ENCODE peak calls at places on chromosome 3, in nine cellular contexts. T is PC-3, E is neural progenitor cell, P is GM23248, N is hepatocyte, Y is HCT116, S is MM.1S, A is GM23338, G is SK-N-SH. C is an unnamed sample. For H3K4me1, the result is how much of the 10 kb centered on the place peaks cover.

GRCh38 chr3:88219138-88219792 is 69.5 kb downstream of the C3orf38 start:
- DNase-seq in T (peak), E (peak), P (peak), N (peak), Y (no peak), S (peak), A (peak), G (peak), C (peak)

GRCh38 chr3:143237036-143237688 is 117.6 kb downstream of the CHST2 start:
- DNase-seq in T (no peak), E (peak), P (peak), N (peak), Y (no peak), S (no peak), A (no peak), G (no peak), C (no peak)

GRCh38 chr3:42780892-42781700 is 8.0 kb upstream of the CCDC13 start:
- DNase-seq in T (peak), E (peak), P (peak), N (peak), Y (peak), S (peak), A (peak), G (peak), C (peak)

GRCh38 chr3:3080309-3080708 is 29.9 kb downstream of the IL5RA start:
- DNase-seq in T (no peak), E (peak), P (no peak), N (no peak), Y (no peak), S (no peak), A (peak), G (no peak), C (no peak)

GRCh38 chr3:13748500-13748899 is 131.4 kb downstream of the WNT7A start:
- DNase-seq in T (no peak), E (no peak), P (no peak), N (no peak), Y (no peak), S (no peak), A (no peak), G (no peak), C (no peak)

GRCh38 chr3:113148307-113148703 is 63.1 kb upstream of the BOC start:
- DNase-seq in T (peak), E (no peak), P (no peak), N (peak), Y (no peak), S (no peak), A (no peak), G (peak), C (no peak)

GRCh38 chr3:11661827-11662226 is 18.1 kb upstream of the VGLL4 start:
- DNase-seq in T (peak), E (no peak), P (peak), N (no peak), Y (no peak), S (no peak), A (no peak), G (no peak), C (no peak)

GRCh38 chr3:156483961-156484787 is 70.7 kb downstream of the SSR3 start:
- DNase-seq in T (peak), E (no peak), P (peak), N (peak), Y (peak), S (peak), A (no peak), G (no peak), C (peak)

GRCh38 chr3:161310649-161311423 is 60.5 kb downstream of the SPTSSB start:
- DNase-seq in T (no peak), E (no peak), P (no peak), N (no peak), Y (no peak), S (peak), A (no peak), G (no peak), C (peak)

GRCh38 chr3:164113406-164114332 is 964.6 kb downstream of the SI start:
- DNase-seq in T (no peak), E (no peak), P (no peak), N (no peak), Y (no peak), S (peak), A (no peak), G (no peak), C (no peak)

GRCh38 chr3:40930131-40930538 is 269.2 kb upstream of the CTNNB1 start:
- DNase-seq in T (no peak), E (no peak), P (no peak), N (peak), Y (no peak), S (no peak), A (no peak), G (no peak), C (no peak)

GRCh38 chr3:184176377-184177330 is 2.0 kb downstream of the AP2M1 start:
- DNase-seq in T (peak), E (peak), P (peak), N (peak), Y (peak), S (no peak), A (peak), G (peak), C (no peak)

GRCh38 chr3:77370413-77370812 is 330.5 kb downstream of the ROBO2 start:
- DNase-seq in T (peak), E (no peak), P (peak), N (no peak), Y (no peak), S (no peak), A (no peak), G (no peak), C (no peak)

GRCh38 chr3:45555154-45555591 is 39.4 kb upstream of the LIMD1 start:
- DNase-seq in T (peak), E (no peak), P (no peak), N (no peak), Y (no peak), S (no peak), A (no peak), G (no peak), C (no peak)

GRCh38 chr3:66414846-66415245 is 86.0 kb downstream of the LRIG1 start:
- DNase-seq in T (no peak), E (no peak), P (no peak), N (no peak), Y (no peak), S (no peak), A (no peak), G (no peak), C (no peak)

GRCh38 chr3:59425942-59426341 is 376.1 kb upstream of the CFAP20DC start:
- DNase-seq in T (no peak), E (no peak), P (no peak), N (no peak), Y (no peak), S (peak), A (no peak), G (no peak), C (peak)

GRCh38 chr3:120801484-120801883 is 58.9 kb downstream of the GTF2E1 start:
- DNase-seq in T (no peak), E (no peak), P (no peak), N (no peak), Y (no peak), S (no peak), A (no peak), G (no peak), C (peak)

GRCh38 chr3:188510366-188510765 is 356.4 kb downstream of the LPP start:
- DNase-seq in T (peak), E (no peak), P (peak), N (peak), Y (no peak), S (no peak), A (no peak), G (no peak), C (no peak)

GRCh38 chr3:101936419-101937331 is 87.4 kb downstream of the NFKBIZ start:
- DNase-seq in T (peak), E (no peak), P (peak), N (no peak), Y (no peak), S (peak), A (no peak), G (no peak), C (peak)

GRCh38 chr3:3800685-3801509 is 1.7 kb downstream of the LRRN1 start:
- DNase-seq in T (no peak), E (peak), P (peak), N (peak), Y (no peak), S (no peak), A (peak), G (peak), C (no peak)

GRCh38 chr3:77887611-77888010 is 847.7 kb downstream of the ROBO2 start:
- DNase-seq in T (no peak), E (no peak), P (no peak), N (no peak), Y (no peak), S (no peak), A (no peak), G (no peak), C (no peak)

GRCh38 chr3:61578667-61579367 is 17.4 kb downstream of the PTPRG start:
- DNase-seq in T (no peak), E (peak), P (no peak), N (peak), Y (no peak), S (no peak), A (no peak), G (no peak), C (no peak)

GRCh38 chr3:129230311-129231019 is 18.9 kb upstream of the COPG1 start:
- DNase-seq in T (peak), E (no peak), P (peak), N (no peak), Y (no peak), S (no peak), A (no peak), G (no peak), C (no peak)

GRCh38 chr3:189773056-189773455 is 141.9 kb downstream of the TP63 start:
- DNase-seq in T (peak), E (no peak), P (peak), N (peak), Y (no peak), S (no peak), A (no peak), G (no peak), C (no peak)

GRCh38 chr3:156209631-156210336 is 89.4 kb downstream of the KCNAB1 start:
- DNase-seq in T (no peak), E (no peak), P (no peak), N (no peak), Y (no peak), S (no peak), A (no peak), G (no peak), C (no peak)

GRCh38 chr3:14799146-14799545 is 19.6 kb upstream of the FGD5 start:
- DNase-seq in T (peak), E (no peak), P (peak), N (no peak), Y (no peak), S (no peak), A (no peak), G (no peak), C (no peak)

GRCh38 chr3:14798231-14798630 is 20.5 kb upstream of the FGD5 start:
- DNase-seq in T (no peak), E (no peak), P (no peak), N (no peak), Y (no peak), S (no peak), A (no peak), G (no peak), C (no peak)

GRCh38 chr3:14796403-14797077 is 22.2 kb upstream of the FGD5 start:
- DNase-seq in T (no peak), E (no peak), P (no peak), N (no peak), Y (no peak), S (no peak), A (no peak), G (no peak), C (no peak)

GRCh38 chr3:14795996-14796395 is 22.8 kb upstream of the FGD5 start:
- DNase-seq in T (no peak), E (no peak), P (no peak), N (no peak), Y (no peak), S (no peak), A (no peak), G (no peak), C (no peak)

GRCh38 chr3:14797731-14798130 is 21.0 kb upstream of the FGD5 start:
- DNase-seq in T (no peak), E (no peak), P (no peak), N (no peak), Y (no peak), S (no peak), A (no peak), G (no peak), C (no peak)
- TF ChIP-seq EZH2phosphoT487 in T (no peak), E (no peak), P (no peak), N (no peak), Y (no peak), S (no peak), A (no peak), G (no peak), C (no peak)

GRCh38 chr3:123789160-123789559 is 95.0 kb downstream of the MYLK start:
- DNase-seq in T (no peak), E (no peak), P (no peak), N (peak), Y (no peak), S (no peak), A (no peak), G (no peak), C (no peak)
- H3K4me1 ChIP-seq in T (under half), E (under half), P (under half), N (under half), Y (under half), S (under half), A (under half), G (half or more), C (under half)

GRCh38 chr3:50331364-50331907 is 3.4 kb upstream of the TUSC2 start:
- DNase-seq in T (no peak), E (no peak), P (no peak), N (no peak), Y (no peak), S (no peak), A (no peak), G (no peak), C (no peak)

GRCh38 chr3:50336452-50337174 is 4.0 kb downstream of the RASSF1 start:
- DNase-seq in T (peak), E (peak), P (peak), N (no peak), Y (no peak), S (no peak), A (peak), G (no peak), C (no peak)

GRCh38 chr3:50334339-50335075 is 6.1 kb downstream of the RASSF1 start:
- DNase-seq in T (no peak), E (no peak), P (no peak), N (no peak), Y (no peak), S (no peak), A (no peak), G (no peak), C (no peak)

GRCh38 chr3:50337175-50337861 is 3.3 kb downstream of the RASSF1 start:
- DNase-seq in T (peak), E (peak), P (peak), N (peak), Y (peak), S (peak), A (peak), G (peak), C (peak)

DNA sequence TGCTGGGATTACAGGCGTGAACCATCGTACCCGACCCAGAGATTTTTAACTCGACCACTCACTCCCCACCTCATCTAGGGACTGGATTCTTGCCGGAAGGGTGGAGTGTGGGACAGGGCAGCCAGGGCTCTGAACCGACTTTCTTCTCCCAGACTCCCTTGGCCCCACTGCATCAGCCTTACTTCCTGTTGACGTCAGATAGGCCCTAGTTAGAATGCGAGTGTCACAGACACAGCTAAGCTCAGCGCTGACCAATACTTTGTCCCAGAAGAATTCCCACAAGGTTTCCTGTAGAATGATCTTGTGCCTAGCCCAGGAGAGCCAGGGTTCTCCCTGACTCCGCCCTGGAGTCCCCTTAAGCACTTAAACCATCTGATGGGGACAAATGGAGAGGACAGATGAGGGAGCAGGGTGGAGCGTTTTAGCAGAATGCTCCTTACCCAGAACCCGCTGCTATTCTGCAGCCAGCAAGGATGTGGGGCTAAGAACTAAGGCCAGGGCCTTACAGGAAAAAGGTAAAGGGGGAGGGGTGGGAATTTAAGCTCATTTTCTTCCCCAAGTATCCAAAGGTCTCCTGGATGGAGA is 5.8 kb upstream of the TUSC2 start:
- DNase-seq in T (no peak), E (no peak), P (peak), N (no peak), Y (no peak), S (no peak), A (no peak), G (no peak), C (no peak)
- H3K27ac ChIP-seq in T (no peak), E (no peak), P (peak), N (no peak), Y (no peak), S (no peak), A (no peak), G (no peak), C (peak)

DNA sequence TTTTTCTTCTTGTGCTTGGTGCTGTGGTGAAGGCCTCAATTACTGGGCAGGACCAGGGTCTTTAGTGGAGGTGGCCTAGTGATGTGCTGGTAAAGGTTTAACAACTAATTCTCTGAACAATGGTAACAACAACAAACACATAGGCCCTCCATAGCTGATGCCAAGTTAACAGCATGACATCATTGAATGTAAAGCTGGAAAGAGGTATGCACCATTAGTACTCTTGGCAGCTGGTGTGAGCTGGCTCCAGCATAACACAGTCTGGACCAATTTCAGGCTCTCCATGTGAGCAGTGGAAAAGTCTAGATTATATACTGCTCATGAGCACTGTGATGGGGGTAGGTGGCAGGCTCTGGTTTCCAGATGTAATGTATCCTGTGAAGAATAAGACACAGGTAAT is 61.8 kb downstream of the SLC7A14 start:
- DNase-seq in T (no peak), E (no peak), P (no peak), N (no peak), Y (no peak), S (no peak), A (no peak), G (no peak), C (no peak)
- TF ChIP-seq EZH2phosphoT487 in T (no peak), E (no peak), P (no peak), N (no peak), Y (no peak), S (no peak), A (no peak), G (no peak), C (no peak)

C was measured in OCI-LY7.